ENCODE peak calls at places on chromosomes 3 and 15, in six cellular contexts. R, Q, F, V, L and C are unnamed samples. For H3K4me1 and H3K36me3, the result is how much of the 10 kb centered on the place peaks cover.

GRCh38 chr3:176663376-176663775 is 533.9 kb downstream of the TBL1XR1 start:
- DNase-seq in R (peak), Q (no peak), F (no peak), V (no peak), L (no peak), C (no peak)

GRCh38 chr3:116135462-116135861 is 309.8 kb downstream of the LSAMP start:
- DNase-seq in R (no peak), Q (no peak), F (no peak), V (peak), L (peak), C (no peak)

GRCh38 chr3:197364410-197365071 is 66.1 kb upstream of the DLG1 start:
- DNase-seq in R (peak), Q (no peak), F (no peak), V (no peak), L (no peak), C (no peak)

GRCh38 chr3:32004111-32004790 is 22.7 kb downstream of the ZNF860 start:
- DNase-seq in R (no peak), Q (no peak), F (peak), V (no peak), L (no peak), C (no peak)

GRCh38 chr3:182440101-182440500 is 353.2 kb upstream of the ATP11B start:
- DNase-seq in R (no peak), Q (no peak), F (no peak), V (no peak), L (no peak), C (no peak)

GRCh38 chr15:33022629-33023028 is 171.9 kb downstream of the FMN1 start:
- DNase-seq in R (peak), Q (no peak), F (peak), V (no peak), L (peak), C (no peak)

GRCh38 chr3:4407941-4408340 is 59.1 kb downstream of the SUMF1 start:
- DNase-seq in R (no peak), Q (no peak), F (no peak), V (no peak), L (no peak), C (no peak)

GRCh38 chr3:52299815-52300611 is 12.4 kb downstream of the GLYCTK start:
- DNase-seq in R (peak), Q (no peak), F (peak), V (peak), L (peak), C (no peak)

GRCh38 chr3:143510601-143511000 is 337.7 kb downstream of the SLC9A9 start:
- DNase-seq in R (no peak), Q (no peak), F (no peak), V (no peak), L (no peak), C (no peak)

GRCh38 chr15:32956006-32956405 is 238.2 kb downstream of the GREM1 start:
- DNase-seq in R (peak), Q (no peak), F (peak), V (no peak), L (peak), C (no peak)

GRCh38 chr3:9316881-9317341 is 45.9 kb upstream of the THUMPD3 start:
- DNase-seq in R (peak), Q (no peak), F (peak), V (peak), L (peak), C (no peak)

GRCh38 chr15:65085990-65086679 is 9.6 kb downstream of the KBTBD13 start:
- DNase-seq in R (peak), Q (no peak), F (peak), V (no peak), L (peak), C (no peak)

GRCh38 chr3:116154389-116154788 is 290.9 kb downstream of the LSAMP start:
- DNase-seq in R (no peak), Q (peak), F (no peak), V (no peak), L (no peak), C (no peak)

GRCh38 chr3:141853146-141853690 is 23.2 kb upstream of the ATP1B3 start:
- DNase-seq in R (no peak), Q (no peak), F (no peak), V (no peak), L (peak), C (no peak)

GRCh38 chr3:175088981-175089380 is 229.8 kb downstream of the NAALADL2 start:
- DNase-seq in R (no peak), Q (no peak), F (no peak), V (no peak), L (no peak), C (no peak)

GRCh38 chr15:89367485-89368451 is 33.1 kb upstream of the POLG start:
- DNase-seq in R (peak), Q (no peak), F (peak), V (no peak), L (no peak), C (no peak)

GRCh38 chr3:186955898-186956696 is 25.8 kb downstream of the ST6GAL1 start:
- DNase-seq in R (no peak), Q (no peak), F (no peak), V (no peak), L (no peak), C (no peak)

GRCh38 chr3:56858331-56858730 is 56.6 kb upstream of the ARHGEF3 start:
- DNase-seq in R (no peak), Q (no peak), F (no peak), V (no peak), L (no peak), C (no peak)

GRCh38 chr3:167626490-167626889 is 27.3 kb downstream of the WDR49 start:
- DNase-seq in R (no peak), Q (no peak), F (no peak), V (no peak), L (peak), C (no peak)

GRCh38 chr3:24740367-24740766 is 245.7 kb upstream of the THRB start:
- DNase-seq in R (peak), Q (no peak), F (peak), V (no peak), L (no peak), C (no peak)

GRCh38 chr3:5426094-5426883 is 238.8 kb downstream of the EDEM1 start:
- DNase-seq in R (peak), Q (peak), F (peak), V (peak), L (peak), C (no peak)

GRCh38 chr3:48399387-48400172 is 27.6 kb downstream of the FBXW12 start:
- DNase-seq in R (no peak), Q (no peak), F (peak), V (no peak), L (peak), C (no peak)

GRCh38 chr15:63469190-63469589 is 35.2 kb upstream of the USP3 start:
- DNase-seq in R (no peak), Q (no peak), F (no peak), V (no peak), L (no peak), C (no peak)

GRCh38 chr15:22968356-22968755 is 11.8 kb downstream of the CYFIP1 start:
- DNase-seq in R (no peak), Q (no peak), F (no peak), V (no peak), L (no peak), C (no peak)

GRCh38 chr3:167110906-167111305 is 269.2 kb downstream of the ZBBX start:
- DNase-seq in R (peak), Q (no peak), F (peak), V (no peak), L (no peak), C (no peak)

GRCh38 chr3:151770941-151771340 is 37.2 kb downstream of the AADACL2 start:
- DNase-seq in R (no peak), Q (no peak), F (no peak), V (no peak), L (peak), C (no peak)

GRCh38 chr3:62551556-62551955 is 178.2 kb upstream of the FEZF2 start:
- DNase-seq in R (no peak), Q (no peak), F (no peak), V (no peak), L (no peak), C (no peak)

GRCh38 chr3:168517514-168518071 is 421.9 kb upstream of the GOLIM4 start:
- DNase-seq in R (no peak), Q (no peak), F (peak), V (no peak), L (peak), C (no peak)

GRCh38 chr3:108486272-108486787 is 24.1 kb downstream of the MYH15 start:
- DNase-seq in R (no peak), Q (no peak), F (no peak), V (no peak), L (no peak), C (no peak)

GRCh38 chr15:33226559-33227181 is 32.2 kb upstream of the FMN1 start:
- DNase-seq in R (peak), Q (no peak), F (no peak), V (no peak), L (peak), C (no peak)

GRCh38 chr3:134799393-134799792 is 4.3 kb downstream of the EPHB1 start:
- DNase-seq in R (no peak), Q (no peak), F (peak), V (no peak), L (no peak), C (no peak)

GRCh38 chr15:37837276-37837675 is 97.2 kb upstream of the TMCO5A start:
- DNase-seq in R (no peak), Q (no peak), F (no peak), V (no peak), L (no peak), C (no peak)

GRCh38 chr3:37465174-37465573 is 290.8 kb upstream of the LRRFIP2 start:
- DNase-seq in R (no peak), Q (no peak), F (peak), V (no peak), L (no peak), C (no peak)

GRCh38 chr15:33858836-33859235 is 109.5 kb upstream of the CHRM5 start:
- DNase-seq in R (no peak), Q (no peak), F (no peak), V (no peak), L (no peak), C (no peak)

GRCh38 chr3:140499114-140499757 is 178.6 kb upstream of the TRIM42 start:
- DNase-seq in R (peak), Q (no peak), F (no peak), V (no peak), L (no peak), C (no peak)

DNA sequence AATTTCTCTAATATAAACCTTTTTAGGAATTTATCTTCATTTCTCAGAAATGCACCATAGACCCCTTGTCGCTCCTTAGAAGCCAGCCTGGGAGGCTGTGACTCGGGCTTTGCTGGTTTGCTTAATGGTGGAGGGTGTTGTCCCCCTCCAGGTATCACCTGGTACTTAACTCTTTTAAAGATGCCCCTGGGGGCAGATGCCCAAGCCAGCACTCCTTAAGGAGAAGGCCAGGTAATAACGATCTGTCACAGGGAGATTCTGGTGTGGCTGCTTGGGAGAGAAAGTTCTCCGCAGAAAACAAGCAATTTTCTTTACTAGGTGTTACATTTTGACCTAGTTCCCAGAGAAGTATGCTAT is 22.3 kb downstream of the EHD4 start:
- DNase-seq in R (no peak), Q (no peak), F (peak), V (no peak), L (no peak), C (no peak)
- H3K4me1 ChIP-seq in R (under half), Q (under half), F (under half), V (under half), L (half or more), C (half or more)

DNA sequence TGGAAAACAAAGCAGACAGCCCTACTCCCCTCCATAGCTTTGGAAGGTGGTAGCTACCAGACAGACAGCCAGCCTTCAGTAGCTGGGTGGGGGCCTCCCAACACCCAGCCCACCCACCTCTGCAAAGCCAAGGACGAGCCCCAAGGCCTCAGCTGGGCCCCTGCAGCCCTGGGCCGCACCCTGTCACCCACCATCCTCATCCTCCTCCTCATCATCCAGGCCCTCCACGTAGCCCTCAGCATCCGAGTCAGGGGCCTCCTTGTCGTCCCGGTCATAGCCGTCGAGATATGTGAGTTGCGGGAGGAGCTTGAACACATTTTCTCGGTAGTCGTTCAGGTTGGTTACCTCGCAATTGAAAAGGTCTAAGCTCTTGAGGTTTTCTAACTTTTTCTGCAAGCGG is 36.5 kb downstream of the ANP32A start:
- DNase-seq in R (no peak), Q (no peak), F (peak), V (no peak), L (no peak), C (no peak)
- H3K36me3 ChIP-seq in R (under half), Q (under half), F (half or more), V (under half), L (under half), C (half or more)

DNA sequence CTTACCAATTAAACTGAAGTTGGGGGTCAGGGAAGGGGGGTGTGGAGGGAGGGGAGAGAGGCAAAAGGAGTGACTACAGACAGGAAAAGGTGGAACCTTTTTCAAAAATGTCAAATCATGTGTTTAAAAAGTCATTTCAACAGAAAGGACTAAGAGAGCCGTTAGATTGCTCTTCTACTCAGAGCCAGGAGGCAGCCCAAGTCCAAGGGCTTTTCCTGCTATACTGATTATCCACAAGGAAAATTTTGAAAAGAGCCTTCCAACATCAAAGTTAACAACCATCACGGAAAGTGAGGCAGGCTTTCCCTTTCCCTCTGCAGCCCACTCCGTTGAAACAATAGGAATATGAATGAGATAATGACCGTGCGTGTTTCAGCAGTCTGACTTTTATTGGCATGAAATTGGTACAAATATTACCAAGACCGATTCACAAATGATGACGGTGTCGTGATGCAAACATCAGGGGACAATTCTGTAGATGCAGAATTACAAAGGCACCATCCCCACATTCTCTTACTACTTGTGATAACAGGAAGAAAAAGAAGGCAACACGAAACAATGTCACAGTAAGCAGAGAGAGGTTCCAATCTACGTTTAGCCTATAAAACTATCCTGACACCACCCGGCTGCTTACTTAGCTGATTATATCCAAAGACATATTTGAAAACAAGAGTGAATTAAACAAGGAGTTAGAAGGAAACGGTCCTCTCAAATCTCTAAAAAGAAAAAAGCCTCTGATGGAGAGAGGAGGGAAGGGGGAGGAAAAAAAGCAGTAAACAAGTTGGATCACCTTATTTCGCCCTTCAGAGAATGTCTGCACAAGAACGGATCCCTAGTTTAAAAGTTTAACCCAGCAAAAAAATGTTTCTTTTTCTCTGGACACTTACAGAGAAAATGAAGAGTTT is 453.7 kb downstream of the FOXP1 start:
- DNase-seq in R (no peak), Q (no peak), F (no peak), V (no peak), L (no peak), C (no peak)
- H3K4me1 ChIP-seq in R (under half), Q (under half), F (under half), V (under half), L (half or more), C (under half)

GRCh38 chr3:45712434-45713110 is 23.4 kb downstream of the SACM1L start:
- DNase-seq in R (no peak), Q (no peak), F (no peak), V (no peak), L (no peak), C (no peak)
- H3K36me3 ChIP-seq in R (under half), Q (under half), F (half or more), V (under half), L (under half), C (half or more)